ENCODE peak calls at places on chromosomes 6 and 20, in eight cellular contexts. G is GM13976, S is HFF-Myc, A is cardiac muscle cell, Z is osteocyte, X is WTC11, C is hepatocyte, M is A549. H is an unnamed sample.

GRCh38 chr6:162181741-162182401 is 545.7 kb downstream of the PRKN start:
- DNase-seq in Z (no peak), M (no peak), X (no peak), G (no peak), S (no peak), C (no peak), A (peak), H (no peak)

GRCh38 chr6:142009647-142010046 is 123.1 kb upstream of the GJE1 start:
- DNase-seq in S (peak), Z (no peak), G (no peak), X (no peak), M (no peak), C (no peak), A (peak), H (no peak)

GRCh38 chr20:3183896-3184295 is 10.5 kb upstream of the LZTS3 start:
- DNase-seq in G (no peak), C (no peak), Z (no peak), M (no peak), A (no peak), S (no peak), X (no peak), H (no peak)

GRCh38 chr6:133621751-133622150 is 267.2 kb upstream of the TCF21 start:
- DNase-seq in Z (no peak), S (no peak), M (no peak), G (no peak), A (peak), C (no peak), X (no peak), H (no peak)

GRCh38 chr20:5168582-5169396 is 42.0 kb downstream of the CDS2 start:
- DNase-seq in Z (no peak), X (peak), G (no peak), C (peak), S (no peak), A (peak), M (no peak), H (no peak)

GRCh38 chr6:163349001-163349680 is 65.4 kb upstream of the QKI start:
- DNase-seq in M (no peak), A (no peak), C (no peak), G (no peak), Z (no peak), S (no peak), X (no peak), H (no peak)

GRCh38 chr6:31479933-31480535 is 17.9 kb upstream of the MICB start:
- DNase-seq in C (no peak), M (no peak), S (no peak), X (no peak), Z (peak), G (no peak), A (no peak), H (no peak)

GRCh38 chr6:148528292-148528691 is 185.7 kb downstream of the SASH1 start:
- DNase-seq in Z (no peak), A (no peak), C (no peak), M (no peak), X (no peak), S (no peak), G (no peak), H (no peak)

GRCh38 chr6:129346964-129347363 is 363.0 kb downstream of the ARHGAP18 start:
- DNase-seq in X (no peak), C (no peak), G (no peak), S (no peak), Z (no peak), M (no peak), A (no peak), H (no peak)

GRCh38 chr20:10236540-10237533 is 18.2 kb downstream of the SNAP25 start:
- DNase-seq in C (peak), X (no peak), G (no peak), Z (no peak), A (no peak), S (no peak), M (no peak), H (no peak)

GRCh38 chr6:110664933-110665332 is 150.3 kb downstream of the CDK19 start:
- DNase-seq in M (no peak), Z (no peak), G (peak), S (no peak), C (no peak), X (no peak), A (no peak), H (no peak)

GRCh38 chr6:112251170-112251945 is 3.0 kb downstream of the LAMA4 start:
- DNase-seq in X (no peak), S (no peak), C (no peak), M (no peak), G (no peak), Z (no peak), A (peak), H (no peak)

GRCh38 chr6:168637853-168638252 is 196.9 kb downstream of the SMOC2 start:
- DNase-seq in M (no peak), X (no peak), Z (no peak), G (no peak), S (no peak), A (no peak), C (no peak), H (no peak)

GRCh38 chr6:61894536-61894935 is 391.5 kb downstream of the KHDRBS2 start:
- DNase-seq in M (no peak), A (no peak), C (no peak), X (no peak), Z (no peak), G (no peak), S (no peak), H (no peak)

GRCh38 chr20:9460518-9460917 is 53.9 kb upstream of the LAMP5 start:
- DNase-seq in X (no peak), S (no peak), A (peak), G (no peak), Z (no peak), M (peak), C (no peak), H (no peak)

GRCh38 chr6:153214439-153214838 is 83.4 kb upstream of the RGS17 start:
- DNase-seq in C (no peak), G (no peak), S (peak), A (peak), M (no peak), Z (no peak), X (no peak), H (no peak)

GRCh38 chr6:51866001-51866400 is 221.4 kb downstream of the PKHD1 start:
- DNase-seq in G (no peak), S (no peak), A (no peak), C (no peak), X (no peak), M (no peak), Z (no peak), H (no peak)

GRCh38 chr6:163777706-163778105 is 363.2 kb downstream of the QKI start:
- DNase-seq in Z (no peak), G (no peak), C (no peak), S (no peak), M (no peak), X (no peak), A (no peak), H (no peak)

GRCh38 chr6:70956451-70957283 is at the start of gene B3GAT2:
- DNase-seq in S (no peak), Z (peak), A (peak), X (peak), G (peak), C (peak), M (no peak), H (peak)

GRCh38 chr20:5531318-5532081 is 214.7 kb upstream of the PROKR2 start:
- DNase-seq in A (peak), C (no peak), X (no peak), S (no peak), Z (peak), M (no peak), G (no peak), H (no peak)

GRCh38 chr6:26521485-26522391 is 16.4 kb upstream of the HMGN4 start:
- DNase-seq in M (peak), C (peak), X (peak), A (peak), Z (peak), G (peak), S (no peak), H (peak)

GRCh38 chr6:107682721-107683120 is 141.4 kb downstream of the SCML4 start:
- DNase-seq in S (no peak), G (no peak), Z (no peak), C (no peak), X (no peak), A (no peak), M (no peak), H (no peak)

GRCh38 chr6:16059496-16059895 is 69.4 kb upstream of the MYLIP start:
- DNase-seq in C (no peak), G (no peak), X (peak), S (no peak), A (no peak), Z (no peak), M (no peak), H (no peak)

GRCh38 chr6:168514216-168514615 is 73.2 kb downstream of the SMOC2 start:
- DNase-seq in A (peak), Z (no peak), G (no peak), X (no peak), C (peak), S (no peak), M (no peak), H (no peak)

GRCh38 chr6:3753228-3753795 is 1.8 kb upstream of the PXDC1 start:
- DNase-seq in X (no peak), Z (no peak), A (no peak), S (no peak), M (no peak), C (no peak), G (no peak), H (no peak)

GRCh38 chr6:156984178-156984738 is 207.1 kb downstream of the ARID1B start:
- DNase-seq in M (no peak), S (no peak), C (no peak), Z (no peak), G (peak), X (no peak), A (no peak), H (no peak)

GRCh38 chr6:97294451-97294850 is 11.4 kb upstream of the MMS22L start:
- DNase-seq in M (no peak), Z (no peak), S (no peak), C (no peak), X (no peak), G (no peak), A (peak), H (no peak)

GRCh38 chr6:85192186-85192585 is 257.7 kb upstream of the NT5E start:
- DNase-seq in S (peak), C (no peak), A (peak), Z (no peak), M (no peak), X (no peak), G (no peak), H (no peak)

GRCh38 chr6:56046576-56046975 is 171.2 kb upstream of the BMP5 start:
- DNase-seq in A (peak), X (no peak), M (no peak), S (no peak), Z (peak), C (no peak), G (no peak), H (no peak)

GRCh38 chr6:124984668-124985338 is 22.6 kb downstream of the RNF217 start:
- DNase-seq in Z (no peak), C (no peak), A (peak), S (no peak), X (no peak), G (no peak), M (no peak), H (no peak)

GRCh38 chr20:6044102-6044501 is 9.8 kb downstream of the LRRN4 start:
- DNase-seq in X (peak), G (no peak), M (no peak), A (no peak), Z (peak), S (no peak), C (no peak), H (no peak)

GRCh38 chr20:64064145-64064698 is 1.2 kb downstream of the TCEA2 start:
- DNase-seq in Z (no peak), C (no peak), G (no peak), S (no peak), M (peak), A (peak), X (no peak), H (no peak)

GRCh38 chr6:107819976-107820551 is 4.0 kb downstream of the SCML4 start:
- DNase-seq in Z (peak), M (no peak), X (peak), S (no peak), A (peak), G (no peak), C (peak), H (peak)

GRCh38 chr6:138588805-138589434 is 89.6 kb upstream of the NHSL1 start:
- DNase-seq in A (peak), Z (no peak), X (peak), S (peak), G (peak), C (peak), M (peak), H (no peak)

GRCh38 chr20:3887870-3888614 is 1.1 kb upstream of the PANK2 start:
- DNase-seq in M (no peak), A (no peak), X (no peak), C (no peak), G (no peak), S (no peak), Z (no peak), H (no peak)

DNA sequence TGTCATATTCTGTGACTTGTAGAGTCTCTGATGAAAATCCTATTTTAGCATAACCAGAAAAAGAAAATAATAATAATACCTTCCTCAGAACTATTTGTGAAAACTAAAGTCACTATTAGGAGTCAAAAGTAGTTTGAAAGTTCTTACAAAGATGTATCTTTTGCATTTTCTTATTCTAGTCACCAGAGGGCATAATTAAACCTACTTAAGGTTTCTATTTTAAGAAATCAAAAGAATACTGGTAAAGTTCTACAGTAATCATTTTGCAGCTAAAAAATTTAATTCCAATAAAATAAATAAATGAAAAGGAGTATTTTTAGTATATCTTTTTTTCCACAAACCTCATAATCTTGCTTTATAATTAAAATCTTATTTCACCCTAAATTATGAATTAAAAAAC is 28.0 kb upstream of the MCM9 start:
- DNase-seq in Z (no peak), C (no peak), X (no peak), A (peak), M (no peak), G (no peak), S (no peak), H (no peak)
- TF ChIP-seq CTCF in Z (peak), C (peak), X (no peak), A (peak), M (peak), G (no peak), S (no peak), H (peak)

GRCh38 chr6:104003803-104004516 is 855.8 kb downstream of the HACE1 start:
- DNase-seq in X (no peak), G (no peak), S (no peak), A (no peak), C (no peak), Z (no peak), M (no peak), H (no peak)
- TF ChIP-seq CTCF in X (no peak), G (no peak), S (no peak), A (no peak), C (peak), Z (peak), M (no peak), H (peak)

GRCh38 chr6:89364586-89364985 is 12.1 kb upstream of the UBE2J1 start:
- DNase-seq in Z (no peak), S (no peak), A (no peak), M (no peak), X (no peak), G (no peak), C (no peak), H (no peak)

GRCh38 chr6:89372506-89372901 is 20.0 kb upstream of the UBE2J1 start:
- DNase-seq in Z (no peak), G (no peak), A (no peak), M (no peak), C (no peak), S (no peak), X (no peak), H (no peak)

GRCh38 chr6:89371849-89372505 is 19.5 kb upstream of the UBE2J1 start:
- DNase-seq in X (peak), M (peak), A (peak), S (no peak), C (peak), G (peak), Z (peak), H (peak)

GRCh38 chr6:89368107-89368506 is 15.6 kb upstream of the UBE2J1 start:
- DNase-seq in G (no peak), C (peak), M (peak), Z (no peak), A (peak), X (peak), S (no peak), H (no peak)

GRCh38 chr6:89369009-89369408 is 16.5 kb upstream of the UBE2J1 start:
- DNase-seq in C (peak), X (peak), Z (no peak), G (no peak), S (no peak), A (peak), M (no peak), H (no peak)
- TF ChIP-seq CTCF in C (peak), X (no peak), Z (peak), G (no peak), S (peak), A (peak), M (peak), H (peak)

GRCh38 chr6:36916159-36916558 is 30.4 kb downstream of the C6orf89 start:
- DNase-seq in M (no peak), Z (no peak), S (no peak), A (no peak), X (no peak), G (no peak), C (no peak), H (no peak)

GRCh38 chr6:36913082-36913481 is 27.3 kb downstream of the C6orf89 start:
- DNase-seq in A (no peak), G (no peak), X (no peak), Z (no peak), C (no peak), M (no peak), S (no peak), H (no peak)

GRCh38 chr6:36912583-36912982 is 26.8 kb downstream of the C6orf89 start:
- DNase-seq in M (no peak), G (peak), C (peak), A (peak), Z (no peak), X (no peak), S (peak), H (no peak)

GRCh38 chr6:36915599-36915998 is 29.8 kb downstream of the C6orf89 start:
- DNase-seq in X (no peak), M (no peak), S (no peak), Z (no peak), C (no peak), G (no peak), A (no peak), H (no peak)

DNA sequence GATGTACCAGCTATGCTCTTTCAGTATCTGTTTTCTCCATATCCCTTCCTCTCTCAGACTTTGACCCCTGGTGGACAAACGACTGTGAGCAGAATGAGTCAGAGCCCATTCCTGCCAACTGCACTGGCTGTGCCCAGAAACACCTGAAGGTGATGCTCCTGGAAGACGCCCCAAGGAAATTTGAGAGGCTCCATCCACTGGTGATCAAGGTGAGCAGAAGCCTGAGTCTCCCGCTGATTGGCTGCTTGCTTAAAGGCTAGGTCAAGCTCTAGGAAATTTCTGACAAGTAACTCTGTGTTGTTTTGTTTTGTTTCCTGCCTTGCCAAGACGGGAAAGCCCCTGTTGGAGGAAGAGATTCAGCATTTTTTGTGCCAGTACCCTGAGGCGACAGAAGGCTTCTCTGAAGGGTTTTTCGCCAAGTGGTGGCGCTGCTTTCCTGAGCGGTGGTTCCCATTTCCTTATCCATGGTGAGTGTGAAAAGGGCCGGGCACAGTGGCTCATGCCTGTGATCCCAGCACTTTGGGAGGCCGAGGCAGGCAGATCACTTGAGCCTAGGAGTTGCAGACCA is 28.6 kb downstream of the C6orf89 start:
- DNase-seq in Z (no peak), S (no peak), X (peak), G (no peak), C (peak), A (no peak), M (peak), H (no peak)
- TF ChIP-seq CTCF in Z (peak), S (peak), X (no peak), G (no peak), C (peak), A (peak), M (peak), H (peak)

DNA sequence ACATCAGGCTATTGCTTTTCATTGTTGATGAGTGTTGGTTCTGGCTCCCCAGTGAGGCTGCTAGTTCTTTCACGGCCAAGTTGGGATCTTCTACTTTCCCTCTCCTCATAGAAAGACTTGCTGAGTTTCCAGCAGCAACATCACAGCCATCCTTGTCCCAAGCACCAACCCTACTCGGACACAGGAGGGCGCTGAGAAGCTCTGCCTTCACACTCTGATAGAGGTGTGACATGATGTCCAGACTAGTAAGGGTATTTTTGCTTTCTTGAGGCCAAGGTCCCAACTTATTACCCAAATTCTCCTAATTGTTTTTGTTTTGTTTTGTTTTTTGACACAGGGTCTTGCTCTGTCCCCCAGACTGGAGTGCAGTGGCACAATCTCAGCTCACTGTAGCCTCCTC is 3.0 kb upstream of the GCM1 start:
- DNase-seq in A (peak), C (no peak), M (no peak), S (no peak), Z (no peak), X (peak), G (no peak), H (no peak)
- TF ChIP-seq CTCF in A (peak), C (no peak), M (no peak), S (peak), Z (peak), X (peak), G (peak), H (peak)

GRCh38 chr6:146027586-146028249 is 1.1 kb upstream of the GRM1 start:
- DNase-seq in Z (no peak), C (no peak), X (peak), G (peak), A (no peak), S (no peak), M (no peak), H (no peak)
- TF ChIP-seq CTCF in Z (no peak), C (no peak), X (no peak), G (no peak), A (peak), S (no peak), M (no peak), H (peak)

DNA sequence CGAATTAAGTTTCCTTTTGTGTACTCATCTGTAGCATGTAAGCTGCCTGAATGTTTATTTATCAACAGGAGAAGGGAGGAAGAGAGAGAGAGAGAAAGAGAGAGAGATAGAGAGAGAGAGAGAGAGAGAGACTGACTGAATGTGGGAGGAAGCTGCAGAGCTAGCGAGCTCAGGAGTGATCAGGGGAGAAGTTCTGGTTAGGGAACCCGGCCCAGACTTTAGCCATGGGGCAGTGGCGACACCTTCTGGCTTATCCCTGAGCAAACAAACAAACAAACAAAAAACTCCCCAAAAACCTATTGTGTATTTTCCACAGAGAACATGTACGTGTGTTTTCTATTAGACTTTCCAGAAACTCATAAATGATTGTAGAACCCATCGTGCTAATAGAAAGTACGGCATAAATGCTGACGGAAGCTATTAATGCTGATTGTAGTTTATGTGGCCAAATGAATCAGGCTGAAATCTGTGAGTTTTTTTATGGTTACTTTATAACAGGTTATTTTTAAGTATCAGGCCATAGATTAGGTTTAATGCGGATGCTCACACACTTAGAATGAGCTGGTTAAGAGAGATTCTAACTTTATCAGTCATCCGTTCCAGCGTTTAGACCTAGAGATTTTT is 92.8 kb downstream of the CLIC5 start:
- DNase-seq in G (peak), X (peak), M (peak), Z (peak), A (peak), C (peak), S (peak), H (no peak)
- TF ChIP-seq CTCF in G (peak), X (peak), M (peak), Z (peak), A (peak), C (peak), S (peak), H (peak)

GRCh38 chr6:67933278-67933677 is 701.8 kb upstream of the ADGRB3 start:
- DNase-seq in X (peak), Z (no peak), G (peak), M (no peak), C (no peak), S (no peak), A (no peak), H (no peak)
- TF ChIP-seq CTCF in X (no peak), Z (peak), G (no peak), M (no peak), C (no peak), S (no peak), A (no peak), H (no peak)

GRCh38 chr6:39642300-39642699 is 82.9 kb downstream of the KIF6 start:
- DNase-seq in C (no peak), S (no peak), Z (no peak), X (peak), G (no peak), M (no peak), A (no peak), H (no peak)
- TF ChIP-seq CTCF in C (no peak), S (no peak), Z (peak), X (peak), G (no peak), M (no peak), A (no peak), H (no peak)